ENCODE peak calls at places on chromosomes 4 and X, in five cellular contexts. G is AG04450, L is mucosa of descending colon, N is upper lobe of right lung, X is kidney. D is an unnamed sample.
A peak's percentile ranks its signal among the peaks of the same experiment; 100 is the strongest.

GRCh38 chr4:41204400-41204978 is 9.9 kb downstream of the APBB2 start:
- DNase-seq in G (no peak), L (no peak), N (no peak), X (no peak), D (no peak)

GRCh38 chr4:40672528-40673522 is 43.2 kb upstream of the RBM47 start:
- DNase-seq in G (peak; percentile 93), L (no peak), N (peak; percentile 68), X (no peak), D (peak; percentile 73)

GRCh38 chrX:41293269-41293668 is 40.7 kb upstream of the DDX3X start:
- DNase-seq in G (no peak), L (no peak), N (no peak), X (no peak), D (no peak)

GRCh38 chr4:89681219-89681618 is 155.7 kb downstream of the SNCA start:
- DNase-seq in G (no peak), L (no peak), N (no peak), X (no peak), D (no peak)

GRCh38 chrX:73262991-73263390 is 48.3 kb upstream of the NAP1L2 start:
- DNase-seq in G (no peak), L (no peak), N (no peak), X (no peak), D (no peak)

GRCh38 chr4:37822220-37822619 is 4.3 kb upstream of the PGM2 start:
- DNase-seq in G (no peak), L (no peak), N (no peak), X (no peak), D (no peak)

GRCh38 chrX:133923113-133923512 is 62.3 kb downstream of the GPC3 start:
- DNase-seq in G (no peak), L (no peak), N (no peak), X (no peak), D (no peak)

GRCh38 chr4:99635601-99636000 is 22.0 kb downstream of the C4orf54 start:
- DNase-seq in G (no peak), L (no peak), N (no peak), X (no peak), D (no peak)

GRCh38 chrX:140766024-140766611 is 56.6 kb downstream of the LINC00632 start:
- DNase-seq in G (peak; percentile 27), L (no peak), N (peak; percentile 60), X (no peak), D (peak; percentile 30)

GRCh38 chr4:57182132-57182874 is 72.1 kb upstream of the IGFBP7 start:
- DNase-seq in G (no peak), L (no peak), N (no peak), X (no peak), D (no peak)

GRCh38 chrX:21881881-21882574 is 26.2 kb downstream of the YY2 start:
- DNase-seq in G (no peak), L (no peak), N (no peak), X (no peak), D (no peak)

GRCh38 chrX:44974462-44974861 is 101.5 kb downstream of the KDM6A start:
- DNase-seq in G (no peak), L (no peak), N (no peak), X (no peak), D (no peak)

GRCh38 chr4:10336471-10336870 is 120.8 kb downstream of the ZNF518B start:
- DNase-seq in G (no peak), L (no peak), N (no peak), X (no peak), D (no peak)

GRCh38 chr4:182185491-182185890 is 57.7 kb upstream of the TENM3 start:
- DNase-seq in G (no peak), L (no peak), N (no peak), X (no peak), D (no peak)

GRCh38 chrX:96907888-96908287 is 24.2 kb downstream of the RPA4 start:
- DNase-seq in G (no peak), L (no peak), N (no peak), X (no peak), D (no peak)

GRCh38 chrX:130086414-130087207 is 23.7 kb downstream of the ELF4 start:
- DNase-seq in G (no peak), L (peak; percentile 49), N (no peak), X (no peak), D (no peak)

GRCh38 chr4:2953496-2953895 is 9.7 kb downstream of the NOP14 start:
- DNase-seq in G (no peak), L (no peak), N (no peak), X (no peak), D (no peak)

GRCh38 chr4:185896832-185897475 is 85.0 kb upstream of the SORBS2 start:
- DNase-seq in G (no peak), L (no peak), N (no peak), X (no peak), D (no peak)
- TF ChIP-seq CTCF in G (no peak), L (no peak), N (no peak), X (no peak), D (no peak)

DNA sequence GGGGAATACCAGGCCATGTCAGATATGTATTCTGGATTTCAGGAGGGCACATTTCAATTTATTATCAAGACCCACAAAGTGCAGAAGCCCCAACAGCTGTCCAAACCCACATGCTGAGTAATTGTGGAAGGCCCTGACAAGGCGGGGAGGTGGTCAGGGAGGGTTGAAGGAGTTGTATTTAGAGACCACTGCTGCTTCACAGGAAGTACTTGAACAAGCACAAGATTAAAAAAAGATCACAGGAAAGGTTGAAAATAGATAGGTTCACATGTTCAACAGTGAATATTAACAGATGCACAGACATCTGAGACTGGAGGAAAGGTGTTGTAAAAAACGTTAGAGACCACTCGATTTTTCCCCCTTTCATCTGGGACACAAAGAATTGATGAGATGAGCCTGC is 17.9 kb downstream of the ATP8A1 start:
- DNase-seq in G (no peak), L (no peak), N (no peak), X (no peak), D (no peak)
- H3K4me3 ChIP-seq in G (no peak overlapping the region), L (no peak overlapping the region), N (no peak overlapping the region), X (no peak overlapping the region), D (no peak overlapping the region)

GRCh38 chr4:5168891-5169290 is 117.6 kb downstream of the STK32B start:
- DNase-seq in G (no peak), L (no peak), N (no peak), X (no peak), D (no peak)
- TF ChIP-seq CTCF in G (no peak), L (no peak), N (no peak), X (no peak), D (no peak)

GRCh38 chrX:153829549-153829798 is 870 bp downstream of the PDZD4 start:
- DNase-seq in G (no peak), L (no peak), N (no peak), X (no peak), D (no peak)
- H3K4me3 ChIP-seq in G (no peak overlapping the region), L (no peak overlapping the region), N (peak overlapping the region; percentile 36), X (no peak overlapping the region), D (no peak overlapping the region)

DNA sequence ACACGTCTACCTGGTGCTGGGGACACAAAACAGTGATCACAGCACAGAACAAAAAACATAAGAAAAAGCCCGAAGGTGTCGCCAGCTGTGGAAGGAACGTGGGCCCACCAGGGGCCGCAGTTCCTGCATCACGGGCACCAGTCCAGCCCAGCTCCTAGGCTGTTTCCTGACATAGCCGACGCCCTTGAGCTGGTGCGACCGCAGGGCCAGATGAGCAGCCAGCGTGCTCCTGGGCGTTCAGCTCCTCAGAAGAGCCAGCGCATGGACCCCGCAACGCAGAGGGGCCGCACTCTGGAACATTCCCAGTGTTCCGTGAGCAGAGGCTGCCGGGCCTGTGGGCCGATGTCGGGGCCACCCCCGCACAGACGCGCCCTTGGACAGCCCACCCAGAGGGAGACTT is 44.1 kb downstream of the GAK start:
- DNase-seq in G (no peak), L (no peak), N (no peak), X (no peak), D (no peak)
- TF ChIP-seq CTCF in G (no peak), L (no peak), N (no peak), X (no peak), D (no peak)